ENCODE peak calls at places on chromosomes 5 and 9, in eight cellular contexts. G, Y, U, I, F, V, O and T are unnamed samples.

GRCh38 chr5:75113354-75113753 is 61.0 kb upstream of the GCNT4 start:
- DNase-seq in G (no peak), Y (no peak), U (no peak), I (no peak), F (no peak), V (no peak), O (no peak), T (no peak)

GRCh38 chr9:9142001-9142400 is 1342.4 kb upstream of the DMAC1 start:
- DNase-seq in G (no peak), Y (no peak), U (no peak), I (no peak), F (no peak), V (no peak), O (no peak), T (no peak)

GRCh38 chr9:107928701-107929371 is 439.3 kb upstream of the KLF4 start:
- DNase-seq in G (no peak), Y (no peak), U (no peak), I (no peak), F (no peak), V (no peak), O (no peak), T (no peak)

GRCh38 chr9:4980046-4980727 is 4.9 kb upstream of the JAK2 start:
- DNase-seq in G (no peak), Y (no peak), U (no peak), I (no peak), F (no peak), V (no peak), O (no peak), T (no peak)

GRCh38 chr5:152607393-152608165 is 202.5 kb upstream of the NMUR2 start:
- DNase-seq in G (no peak), Y (no peak), U (no peak), I (no peak), F (no peak), V (no peak), O (no peak), T (no peak)

GRCh38 chr5:168694289-168694688 is 115.1 kb upstream of the PANK3 start:
- DNase-seq in G (no peak), Y (no peak), U (no peak), I (no peak), F (no peak), V (no peak), O (no peak), T (no peak)

GRCh38 chr9:82271099-82271498 is 282.5 kb downstream of the SPATA31D1 start:
- DNase-seq in G (no peak), Y (no peak), U (no peak), I (no peak), F (no peak), V (no peak), O (no peak), T (no peak)

GRCh38 chr9:72661401-72662135 is 140.2 kb downstream of the TMC1 start:
- DNase-seq in G (no peak), Y (no peak), U (no peak), I (no peak), F (no peak), V (no peak), O (no peak), T (no peak)

GRCh38 chr5:107553063-107553676 is 117.6 kb downstream of the EFNA5 start:
- DNase-seq in G (no peak), Y (no peak), U (no peak), I (no peak), F (no peak), V (peak), O (no peak), T (no peak)

GRCh38 chr9:91419222-91420191 is 4.1 kb downstream of the NFIL3 start:
- DNase-seq in G (peak), Y (peak), U (peak), I (peak), F (peak), V (peak), O (peak), T (no peak)

GRCh38 chr9:123742009-123742767 is 187.7 kb downstream of the DENND1A start:
- DNase-seq in G (no peak), Y (peak), U (no peak), I (no peak), F (peak), V (no peak), O (no peak), T (no peak)

GRCh38 chr5:54651482-54652076 is 134.0 kb downstream of the SNX18 start:
- DNase-seq in G (peak), Y (peak), U (no peak), I (peak), F (peak), V (no peak), O (peak), T (no peak)

GRCh38 chr5:126358525-126358924 is 64.7 kb upstream of the GRAMD2B start:
- DNase-seq in G (no peak), Y (no peak), U (no peak), I (no peak), F (no peak), V (peak), O (no peak), T (no peak)

GRCh38 chr9:38074441-38074943 is 5.5 kb upstream of the SHB start:
- DNase-seq in G (no peak), Y (no peak), U (no peak), I (peak), F (peak), V (peak), O (no peak), T (no peak)

GRCh38 chr5:83368317-83368716 is 103.2 kb upstream of the VCAN start:
- DNase-seq in G (no peak), Y (no peak), U (no peak), I (no peak), F (no peak), V (peak), O (no peak), T (no peak)

GRCh38 chr5:138711816-138712215 is 41.4 kb upstream of the CTNNA1 start:
- DNase-seq in G (no peak), Y (no peak), U (no peak), I (no peak), F (no peak), V (peak), O (no peak), T (no peak)

GRCh38 chr5:54062958-54063357 is 247.4 kb downstream of the ARL15 start:
- DNase-seq in G (no peak), Y (no peak), U (no peak), I (no peak), F (peak), V (no peak), O (no peak), T (no peak)

GRCh38 chr9:88923653-88924284 is 67.5 kb upstream of the S1PR3 start:
- DNase-seq in G (no peak), Y (no peak), U (no peak), I (no peak), F (no peak), V (peak), O (no peak), T (no peak)

GRCh38 chr9:95508242-95508967 is 8.4 kb downstream of the PTCH1 start:
- DNase-seq in G (no peak), Y (no peak), U (no peak), I (no peak), F (peak), V (peak), O (no peak), T (no peak)

GRCh38 chr9:130911254-130912049 is 14.8 kb upstream of the QRFP start:
- DNase-seq in G (no peak), Y (no peak), U (no peak), I (no peak), F (no peak), V (no peak), O (no peak), T (no peak)

GRCh38 chr5:150513375-150514309 is 5.7 kb downstream of the NDST1 start:
- DNase-seq in G (no peak), Y (peak), U (no peak), I (no peak), F (no peak), V (peak), O (no peak), T (no peak)

GRCh38 chr5:118121258-118121657 is 867.1 kb downstream of the DTWD2 start:
- DNase-seq in G (no peak), Y (no peak), U (no peak), I (no peak), F (no peak), V (no peak), O (no peak), T (no peak)

GRCh38 chr9:108351571-108351970 is 504.2 kb downstream of the ACTL7B start:
- DNase-seq in G (no peak), Y (no peak), U (no peak), I (no peak), F (no peak), V (no peak), O (no peak), T (no peak)

GRCh38 chr5:37918420-37918819 is 78.6 kb upstream of the GDNF start:
- DNase-seq in G (no peak), Y (peak), U (no peak), I (no peak), F (no peak), V (no peak), O (no peak), T (no peak)

GRCh38 chr9:68507796-68508145 is 32.9 kb downstream of the TMEM252 start:
- DNase-seq in G (no peak), Y (no peak), U (no peak), I (no peak), F (no peak), V (no peak), O (no peak), T (no peak)

GRCh38 chr5:36751881-36752280 is 124.7 kb upstream of the NIPBL start:
- DNase-seq in G (no peak), Y (no peak), U (no peak), I (no peak), F (no peak), V (no peak), O (no peak), T (peak)

GRCh38 chr5:93874080-93874479 is 132.7 kb upstream of the POU5F2 start:
- DNase-seq in G (no peak), Y (no peak), U (no peak), I (no peak), F (peak), V (no peak), O (no peak), T (no peak)

DNA sequence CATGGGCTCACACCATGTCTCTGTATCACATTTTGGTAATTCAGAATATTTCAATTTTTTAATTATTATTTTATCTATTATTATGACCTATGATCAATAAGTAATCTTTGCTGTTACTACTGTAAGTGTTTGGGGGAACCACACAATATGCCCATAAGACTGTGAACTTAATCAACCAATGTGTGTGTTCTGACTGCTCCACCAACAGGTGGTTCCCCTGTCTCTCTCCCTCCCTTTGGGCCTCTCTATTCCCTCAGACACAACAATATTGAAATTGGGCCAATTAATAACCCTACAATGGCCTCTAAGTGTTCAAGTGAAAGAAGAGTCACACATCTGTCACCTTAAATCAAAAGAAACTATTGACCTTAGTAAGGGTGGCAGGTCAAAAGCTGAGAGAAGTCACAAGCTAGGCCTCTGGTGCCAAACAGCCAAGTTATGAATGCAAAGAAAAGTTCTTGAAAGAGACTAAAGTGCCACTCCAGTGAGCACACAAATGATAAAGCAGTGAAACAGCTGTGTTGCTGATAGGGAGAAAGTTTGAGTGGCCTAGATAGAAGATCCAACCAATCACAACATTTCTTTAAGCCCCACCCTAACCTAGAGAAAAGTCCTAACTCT is 88.8 kb downstream of the DEPDC1B start:
- DNase-seq in G (no peak), Y (no peak), U (no peak), I (no peak), F (no peak), V (no peak), O (no peak), T (no peak)
- TF ChIP-seq POLR2A in G (no peak), Y (no peak), U (no peak), I (no peak), F (no peak), V (no peak), O (no peak), T (no peak)

GRCh38 chr5:51378061-51378409 is 5.2 kb upstream of the ISL1 start:
- DNase-seq in G (no peak), Y (no peak), U (no peak), I (no peak), F (no peak), V (no peak), O (no peak), T (no peak)

GRCh38 chr5:51378778-51379652 is 4.2 kb upstream of the ISL1 start:
- DNase-seq in G (no peak), Y (no peak), U (no peak), I (no peak), F (peak), V (no peak), O (no peak), T (no peak)

GRCh38 chr5:51376504-51376903 is 6.7 kb upstream of the ISL1 start:
- DNase-seq in G (no peak), Y (no peak), U (no peak), I (no peak), F (no peak), V (no peak), O (no peak), T (no peak)

GRCh38 chr5:51378415-51378777 is 4.9 kb upstream of the ISL1 start:
- DNase-seq in G (no peak), Y (no peak), U (no peak), I (no peak), F (no peak), V (no peak), O (no peak), T (no peak)

DNA sequence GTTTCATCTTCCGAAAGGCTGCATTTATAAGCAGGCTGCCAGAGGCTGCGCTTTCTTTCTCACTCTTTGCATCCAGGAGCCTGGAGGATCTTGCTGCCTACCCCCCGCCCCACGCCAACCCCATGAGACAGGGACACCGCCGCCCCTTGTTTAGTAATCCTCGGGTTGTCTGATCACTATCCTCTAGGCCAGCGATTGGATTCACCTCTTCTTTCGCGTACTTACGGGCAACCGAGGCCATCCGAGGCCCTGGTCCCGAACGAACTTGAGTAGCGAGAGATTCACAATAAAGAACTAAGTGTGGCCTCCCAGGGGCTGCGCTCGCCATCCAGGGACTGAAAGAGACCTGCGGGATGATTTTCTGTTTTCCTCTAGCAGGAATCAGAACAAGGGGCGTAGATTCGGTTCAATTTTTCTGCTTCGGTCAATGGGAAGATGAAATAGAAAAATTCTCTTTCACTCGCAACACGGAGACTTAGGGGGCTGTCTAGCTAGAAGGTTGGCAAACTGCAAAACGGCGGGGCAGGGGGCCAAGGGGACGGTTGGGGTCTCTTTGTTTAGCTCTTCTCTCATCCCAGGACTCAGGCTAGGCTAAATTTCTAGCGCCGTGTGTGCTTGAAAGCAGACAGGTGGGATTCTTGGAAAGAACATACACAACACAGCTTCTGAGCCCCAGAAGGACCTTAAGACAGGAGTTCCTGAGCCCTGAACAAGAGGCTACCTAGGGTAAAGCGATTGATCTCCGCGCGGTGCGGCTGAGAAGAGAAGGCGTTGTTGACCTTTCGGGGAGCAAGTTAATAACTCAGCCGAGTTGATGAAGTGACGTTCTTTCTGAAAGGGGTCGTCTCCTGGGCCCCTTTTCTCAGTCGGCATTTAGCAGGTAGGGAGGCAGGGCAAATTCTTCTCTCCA is 5.8 kb upstream of the ISL1 start:
- DNase-seq in G (no peak), Y (no peak), U (no peak), I (no peak), F (no peak), V (no peak), O (no peak), T (no peak)
- H3K4me3 ChIP-seq in G (no peak), Y (no peak), U (no peak), I (no peak), F (no peak), V (no peak), O (no peak), T (peak)

GRCh38 chr9:19371942-19372341 is 8.1 kb downstream of the RPS6 start:
- DNase-seq in G (no peak), Y (no peak), U (no peak), I (no peak), F (no peak), V (peak), O (no peak), T (no peak)
- TF ChIP-seq CTCF in G (no peak), Y (no peak), U (no peak), I (no peak), F (no peak), V (peak), O (no peak), T (no peak)

GRCh38 chr5:179732918-179733763 is 519 bp downstream of the MAML1 start:
- DNase-seq in G (peak), Y (peak), U (peak), I (peak), F (peak), V (peak), O (peak), T (no peak)
- TF ChIP-seq POLR2A in G (no peak), Y (no peak), U (no peak), I (no peak), F (no peak), V (no peak), O (no peak), T (peak)

GRCh38 chr9:129235931-129236331 is 57.9 kb upstream of the IER5L start:
- DNase-seq in G (no peak), Y (no peak), U (no peak), I (peak), F (no peak), V (no peak), O (no peak), T (no peak)
- H3K4me3 ChIP-seq in G (no peak), Y (no peak), U (no peak), I (no peak), F (no peak), V (no peak), O (no peak), T (no peak)

DNA sequence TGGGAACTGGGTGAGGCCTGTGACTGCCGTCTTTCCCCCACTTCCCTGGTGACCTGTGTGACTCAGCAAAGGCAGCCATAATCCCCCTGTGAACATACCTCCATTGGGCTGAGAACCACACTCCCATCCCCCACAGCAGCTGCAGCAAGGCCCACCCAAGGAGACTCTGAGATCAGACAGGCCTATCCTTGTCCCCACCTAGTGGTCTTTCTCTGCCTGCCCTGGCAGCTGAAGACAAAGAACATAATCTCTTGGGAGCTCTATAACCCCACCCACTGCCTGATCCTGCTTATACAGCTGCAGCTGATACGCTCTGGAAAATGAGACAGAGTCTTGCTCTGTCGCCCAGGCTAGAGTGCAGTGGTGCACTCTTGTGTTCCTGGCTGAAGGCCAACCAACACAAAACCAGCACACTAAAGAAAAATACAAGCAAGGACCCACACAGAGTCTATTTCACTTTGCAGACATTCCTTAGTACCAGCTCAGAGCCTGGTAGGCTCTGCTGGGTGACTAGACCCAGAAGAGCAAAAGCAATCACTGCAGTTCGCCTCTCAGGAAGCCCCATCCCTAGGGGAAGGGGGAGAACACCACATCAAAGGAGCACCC is 106.7 kb downstream of the MCTP1 start:
- DNase-seq in G (no peak), Y (no peak), U (no peak), I (no peak), F (peak), V (peak), O (no peak), T (no peak)
- TF ChIP-seq CTCF in G (no peak), Y (no peak), U (no peak), I (no peak), F (peak), V (peak), O (no peak), T (no peak)

GRCh38 chr5:173858025-173858674 is 30.0 kb upstream of the CPEB4 start:
- DNase-seq in G (no peak), Y (no peak), U (no peak), I (no peak), F (no peak), V (no peak), O (no peak), T (no peak)

GRCh38 chr5:173858675-173859121 is 29.5 kb upstream of the CPEB4 start:
- DNase-seq in G (no peak), Y (no peak), U (no peak), I (no peak), F (no peak), V (no peak), O (no peak), T (no peak)

GRCh38 chr5:173855162-173855994 is 32.8 kb upstream of the CPEB4 start:
- DNase-seq in G (no peak), Y (no peak), U (no peak), I (no peak), F (no peak), V (no peak), O (no peak), T (no peak)

GRCh38 chr5:173857231-173857630 is 30.9 kb upstream of the CPEB4 start:
- DNase-seq in G (no peak), Y (no peak), U (no peak), I (no peak), F (no peak), V (no peak), O (no peak), T (no peak)

GRCh38 chr5:173855995-173856656 is 32.0 kb upstream of the CPEB4 start:
- DNase-seq in G (no peak), Y (no peak), U (no peak), I (no peak), F (no peak), V (no peak), O (no peak), T (no peak)
- TF ChIP-seq POLR2A in G (no peak), Y (no peak), U (no peak), I (no peak), F (no peak), V (no peak), O (no peak), T (no peak)

DNA sequence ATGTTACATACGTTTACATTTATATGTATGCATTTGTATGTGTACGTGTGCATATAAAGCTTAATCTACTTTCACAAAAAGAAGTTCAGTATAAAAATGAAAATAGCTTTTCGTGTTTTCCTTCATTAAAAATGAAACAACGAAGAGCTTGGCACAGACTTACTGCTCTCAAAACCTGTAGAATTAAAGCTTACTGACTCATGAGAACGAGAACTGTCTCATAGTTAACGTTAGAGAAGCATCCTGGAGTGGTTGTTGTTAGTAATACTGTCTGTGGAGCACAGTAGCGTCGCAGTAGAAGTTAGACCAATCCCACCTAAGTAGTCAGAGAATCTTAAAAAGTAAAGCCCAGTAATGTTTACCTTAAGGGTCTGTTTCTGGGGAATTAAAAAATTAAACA is 1.3 kb downstream of the MAT2B start:
- DNase-seq in G (no peak), Y (no peak), U (no peak), I (no peak), F (peak), V (peak), O (no peak), T (no peak)
- H3K4me3 ChIP-seq in G (peak), Y (peak), U (peak), I (peak), F (peak), V (peak), O (peak), T (peak)